ENCODE peak calls at places on chromosomes 16 and 17, in nine cellular contexts. R, J, W, H, C, U, M, A and P are unnamed samples.

GRCh38 chr16:82630219-82630618 is 3.5 kb downstream of the CDH13 start:
- DNase-seq in U (no peak), M (no peak), H (no peak), W (no peak), C (no peak), R (no peak), A (no peak), J (no peak), P (no peak)

GRCh38 chr17:62892870-62893338 is 73.1 kb upstream of the TANC2 start:
- DNase-seq in H (peak; percentile 72), C (no peak), M (no peak), J (peak; percentile 79), A (no peak), W (no peak), U (peak; percentile 88), R (no peak), P (no peak)

GRCh38 chr17:64291268-64291851 is 28.3 kb upstream of the TEX2 start:
- DNase-seq in M (no peak), R (no peak), C (no peak), H (no peak), J (no peak), U (peak; percentile 52), A (peak; percentile 55), W (no peak), P (no peak)

GRCh38 chr17:57955183-57955952 is at the start of gene CUEDC1:
- DNase-seq in C (peak; percentile 86), A (peak; percentile 58), H (peak; percentile 94), M (no peak), U (peak; percentile 69), W (peak; percentile 90), R (peak; percentile 72), J (peak; percentile 70), P (no peak)

GRCh38 chr17:63381101-63381729 is 64.9 kb downstream of the CYB561 start:
- DNase-seq in J (peak; percentile 73), W (no peak), U (no peak), M (no peak), C (no peak), R (no peak), A (no peak), H (no peak), P (no peak)

GRCh38 chr17:39531252-39531651 is 70.0 kb downstream of the CDK12 start:
- DNase-seq in J (peak; percentile 19), M (no peak), A (no peak), R (no peak), C (no peak), U (no peak), H (no peak), W (no peak), P (no peak)

GRCh38 chr17:41464682-41465081 is 2.5 kb downstream of the KRT32 start:
- DNase-seq in H (no peak), R (no peak), U (peak; percentile 50), M (peak; percentile 21), A (no peak), W (peak; percentile 37), C (no peak), J (peak; percentile 88), P (no peak)

GRCh38 chr17:37373530-37374159 is 2.1 kb upstream of the C17orf78 start:
- DNase-seq in J (peak; percentile 89), M (no peak), H (no peak), W (no peak), R (peak; percentile 55), C (peak; percentile 88), A (peak; percentile 86), U (peak; percentile 91), P (no peak)

GRCh38 chr16:84616515-84616914 is 1.4 kb downstream of the COTL1 start:
- DNase-seq in H (no peak), W (no peak), M (no peak), A (no peak), C (no peak), U (peak; percentile 36), R (no peak), J (no peak), P (no peak)

GRCh38 chr16:81492965-81493754 is 48.6 kb downstream of the CMIP start:
- DNase-seq in H (no peak), W (no peak), C (no peak), J (no peak), R (no peak), U (no peak), A (no peak), M (no peak), P (no peak)

GRCh38 chr17:46940692-46941404 is 17.9 kb downstream of the GOSR2 start:
- DNase-seq in A (peak; percentile 70), C (peak; percentile 76), U (peak; percentile 84), W (peak; percentile 64), J (peak; percentile 84), H (no peak), R (peak; percentile 82), M (no peak), P (no peak)

GRCh38 chr16:3246002-3246401 is 10.4 kb downstream of the MEFV start:
- DNase-seq in H (no peak), R (no peak), J (no peak), U (no peak), A (no peak), M (no peak), W (no peak), C (no peak), P (no peak)

GRCh38 chr16:677306-678190 is 2.1 kb downstream of the RHBDL1 start:
- DNase-seq in M (no peak), W (no peak), J (no peak), C (no peak), R (no peak), A (no peak), U (no peak), H (no peak), P (no peak)

GRCh38 chr16:54233626-54234025 is 53.0 kb downstream of the IRX3 start:
- DNase-seq in R (no peak), C (no peak), J (peak; percentile 6), W (no peak), H (no peak), A (no peak), U (no peak), M (no peak), P (no peak)

GRCh38 chr16:49620158-49620867 is 235.6 kb downstream of the ZNF423 start:
- DNase-seq in A (no peak), R (no peak), U (peak; percentile 25), C (no peak), M (peak; percentile 57), W (peak; percentile 89), H (no peak), J (peak; percentile 83), P (peak; percentile 81)

GRCh38 chr16:86016201-86016965 is 117.4 kb downstream of the IRF8 start:
- DNase-seq in R (peak; percentile 34), A (peak; percentile 24), C (peak; percentile 72), J (peak; percentile 75), H (peak; percentile 47), M (no peak), W (no peak), U (peak; percentile 64), P (peak; percentile 20)

GRCh38 chr16:77584205-77584859 is 138.0 kb upstream of the NUDT7 start:
- DNase-seq in M (no peak), R (peak; percentile 51), C (peak; percentile 70), J (peak; percentile 83), A (peak; percentile 23), U (peak; percentile 66), H (no peak), W (no peak), P (no peak)

GRCh38 chr16:54194008-54194731 is 92.4 kb downstream of the IRX3 start:
- DNase-seq in M (peak; percentile 11), W (peak; percentile 91), R (no peak), A (no peak), H (peak; percentile 89), C (peak; percentile 55), U (no peak), J (peak; percentile 84), P (no peak)

GRCh38 chr17:31093866-31094599 is 744 bp upstream of the NF1 start:
- DNase-seq in A (no peak), J (no peak), H (no peak), U (no peak), C (no peak), R (no peak), M (no peak), W (no peak), P (no peak)

GRCh38 chr17:75087558-75088453 is at the start of gene SLC16A5:
- DNase-seq in M (no peak), A (no peak), C (peak; percentile 92), J (peak; percentile 93), H (peak; percentile 98), W (peak; percentile 89), R (peak; percentile 65), U (peak; percentile 95), P (no peak)

DNA sequence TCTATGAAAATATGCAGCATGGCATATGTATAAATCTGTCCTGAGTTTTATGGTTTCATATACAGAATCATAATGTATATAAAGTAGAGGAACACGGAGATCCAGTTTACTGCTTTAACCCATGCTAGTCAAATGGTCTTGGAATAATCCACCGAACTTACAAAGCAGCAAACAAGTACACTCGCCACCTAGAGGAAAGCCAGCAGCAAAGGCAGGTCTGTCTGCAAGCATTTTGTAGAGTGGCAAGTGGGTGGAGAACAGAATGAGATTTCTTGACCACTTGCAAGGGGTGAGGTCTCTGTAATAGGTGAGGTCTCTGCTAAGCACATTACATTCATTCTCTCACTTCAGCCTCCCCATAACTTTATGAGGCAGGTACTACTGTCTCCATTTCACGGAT is 308.3 kb downstream of the CA10 start:
- DNase-seq in W (no peak), A (no peak), C (peak; percentile 45), R (no peak), J (no peak), H (no peak), U (no peak), M (no peak), P (no peak)
- TF ChIP-seq CTCF in W (no peak), A (no peak), C (peak; percentile 47), R (peak; percentile 27), J (no peak), H (no peak), U (no peak), M (no peak), P (peak; percentile 21)

DNA sequence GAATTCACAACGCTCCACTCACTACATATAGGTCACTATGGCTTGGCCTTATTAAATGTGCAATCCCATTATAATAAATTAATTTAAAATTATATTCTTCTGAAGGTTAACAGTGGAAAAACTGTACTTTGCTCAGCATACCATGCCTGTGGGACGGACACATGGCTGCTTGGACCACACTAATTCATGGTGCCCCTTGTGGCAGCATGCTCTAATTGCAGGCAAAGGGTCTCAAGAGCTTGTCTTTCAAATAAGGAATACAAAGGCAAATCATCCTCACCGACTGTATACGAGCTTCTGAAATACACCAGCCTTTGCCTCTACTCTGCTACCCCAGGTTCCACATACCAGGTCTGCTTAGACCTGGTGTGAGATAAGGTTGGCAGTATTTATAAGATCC is 11.7 kb downstream of the SMPD3 start:
- DNase-seq in C (peak; percentile 30), U (peak; percentile 55), R (no peak), M (no peak), J (no peak), A (peak; percentile 44), H (no peak), W (no peak), P (no peak)
- TF ChIP-seq CTCF in C (peak; percentile 46), U (no peak), R (peak; percentile 55), M (no peak), J (peak; percentile 29), A (peak; percentile 45), H (peak; percentile 27), W (no peak), P (peak; percentile 58)

GRCh38 chr17:49498037-49498615 is 3.0 kb downstream of the NGFR start:
- DNase-seq in M (no peak), W (no peak), U (peak; percentile 51), H (no peak), C (peak; percentile 68), R (no peak), A (no peak), J (no peak), P (no peak)
- TF ChIP-seq CTCF in M (no peak), W (no peak), U (no peak), H (no peak), C (peak; percentile 50), R (peak; percentile 28), A (no peak), J (peak; percentile 10), P (peak; percentile 39)

GRCh38 chr16:89316701-89317100 is 99.2 kb downstream of the ZNF778 start:
- DNase-seq in R (no peak), H (no peak), J (no peak), U (no peak), A (no peak), M (no peak), W (peak; percentile 14), C (no peak), P (peak; percentile 78)
- TF ChIP-seq CTCF in R (no peak), H (no peak), J (no peak), U (no peak), A (no peak), M (no peak), W (no peak), C (no peak), P (peak; percentile 19)